ENCODE peak calls at places on chromosomes 6 and 20, in five cellular contexts. M is transverse colon, J is PC-9, T is mammary epithelial cell, S is tibial artery. F is an unnamed sample.

GRCh38 chr20:8938532-8938931 is 130.4 kb upstream of the PLCB4 start:
- DNase-seq in M (no peak), J (no peak), T (no peak), S (no peak), F (no peak)

GRCh38 chr6:16903470-16903869 is 142.2 kb upstream of the ATXN1 start:
- DNase-seq in M (no peak), J (no peak), T (no peak), S (no peak), F (no peak)

GRCh38 chr20:2244993-2245392 is 50.8 kb upstream of the TGM3 start:
- DNase-seq in M (no peak), J (no peak), T (no peak), S (no peak), F (no peak)

GRCh38 chr6:44268095-44268628 is 2.1 kb upstream of the TMEM151B start:
- DNase-seq in M (peak; percentile 71), J (no peak), T (peak; percentile 35), S (no peak), F (peak; percentile 55)

GRCh38 chr20:56380375-56380774 is 11.6 kb downstream of the AURKA start:
- DNase-seq in M (no peak), J (no peak), T (no peak), S (no peak), F (no peak)

GRCh38 chr6:167311286-167311685 is 13.6 kb upstream of the TTLL2 start:
- DNase-seq in M (no peak), J (no peak), T (no peak), S (no peak), F (no peak)

GRCh38 chr6:83511901-83512681 is at the start of gene PRSS35:
- DNase-seq in M (peak; percentile 38), J (no peak), T (peak; percentile 40), S (peak; percentile 77), F (peak; percentile 28)

GRCh38 chr6:57307850-57308249 is 9.6 kb upstream of the PRIM2 start:
- DNase-seq in M (no peak), J (no peak), T (no peak), S (no peak), F (no peak)

GRCh38 chr20:33803921-33804337 is 7.2 kb upstream of the CHMP4B start:
- DNase-seq in M (no peak), J (peak; percentile 72), T (peak; percentile 66), S (no peak), F (peak; percentile 88)

GRCh38 chr20:18057106-18057993 is at the start of gene OVOL2:
- DNase-seq in M (peak; percentile 94), J (peak; percentile 88), T (peak; percentile 82), S (no peak), F (peak; percentile 86)

GRCh38 chr6:121033091-121033490 is 301.2 kb downstream of the TBC1D32 start:
- DNase-seq in M (no peak), J (no peak), T (no peak), S (no peak), F (no peak)

GRCh38 chr6:68226460-68226859 is 408.6 kb upstream of the ADGRB3 start:
- DNase-seq in M (no peak), J (no peak), T (no peak), S (no peak), F (peak; percentile 14)

GRCh38 chr6:132504757-132505156 is 8.2 kb downstream of the STX7 start:
- DNase-seq in M (no peak), J (no peak), T (no peak), S (no peak), F (no peak)

GRCh38 chr6:52024451-52025068 is 62.9 kb downstream of the PKHD1 start:
- DNase-seq in M (no peak), J (no peak), T (no peak), S (no peak), F (no peak)

GRCh38 chr6:34142599-34142998 is 3.3 kb downstream of the GRM4 start:
- DNase-seq in M (no peak), J (no peak), T (peak; percentile 20), S (no peak), F (peak; percentile 15)

GRCh38 chr6:111800468-111800760 is 72.8 kb downstream of the FYN start:
- DNase-seq in M (no peak), J (no peak), T (no peak), S (no peak), F (no peak)

GRCh38 chr6:43096451-43097097 is 20.5 kb downstream of the PTK7 start:
- DNase-seq in M (peak; percentile 33), J (peak; percentile 98), T (peak; percentile 95), S (no peak), F (peak; percentile 97)

GRCh38 chr6:37131104-37131959 is 38.6 kb upstream of the PIM1 start:
- DNase-seq in M (peak; percentile 70), J (peak; percentile 73), T (no peak), S (peak; percentile 92), F (peak; percentile 49)

GRCh38 chr6:41474213-41474933 is 71.8 kb upstream of the FOXP4 start:
- DNase-seq in M (no peak), J (no peak), T (no peak), S (no peak), F (no peak)

GRCh38 chr20:36732456-36732855 is 13.4 kb downstream of the NDRG3 start:
- DNase-seq in M (no peak), J (no peak), T (no peak), S (no peak), F (no peak)

GRCh38 chr6:117548797-117549301 is 53.5 kb downstream of the GOPC start:
- DNase-seq in M (no peak), J (peak; percentile 99), T (peak; percentile 35), S (no peak), F (peak; percentile 87)

GRCh38 chr6:15313367-15313766 is 67.5 kb downstream of the JARID2 start:
- DNase-seq in M (no peak), J (no peak), T (no peak), S (peak; percentile 73), F (no peak)

GRCh38 chr20:50438986-50439407 is 71.2 kb upstream of the PTPN1 start:
- DNase-seq in M (no peak), J (peak; percentile 98), T (peak; percentile 100), S (peak; percentile 56), F (peak; percentile 99)

GRCh38 chr6:51570168-51570921 is 517.1 kb downstream of the PKHD1 start:
- DNase-seq in M (no peak), J (no peak), T (peak; percentile 57), S (no peak), F (peak; percentile 41)

GRCh38 chr6:42158631-42159030 is 14.5 kb upstream of the GUCA1A start:
- DNase-seq in M (no peak), J (no peak), T (no peak), S (no peak), F (no peak)

GRCh38 chr6:25637946-25638345 is 14.1 kb upstream of the SCGN start:
- DNase-seq in M (peak; percentile 20), J (no peak), T (peak; percentile 21), S (no peak), F (peak; percentile 15)

GRCh38 chr6:147205690-147206600 is 1.7 kb downstream of the STXBP5 start:
- DNase-seq in M (peak; percentile 57), J (no peak), T (peak; percentile 71), S (no peak), F (no peak)

GRCh38 chr6:109892451-109893435 is 85.4 kb upstream of the GPR6 start:
- DNase-seq in M (peak; percentile 29), J (peak; percentile 98), T (peak; percentile 79), S (no peak), F (peak; percentile 86)

GRCh38 chr6:71822626-71823025 is 63.7 kb upstream of the RIMS1 start:
- DNase-seq in M (no peak), J (no peak), T (no peak), S (no peak), F (no peak)

GRCh38 chr6:135939216-135939610 is 87.7 kb downstream of the PDE7B start:
- DNase-seq in M (no peak), J (no peak), T (no peak), S (peak; percentile 80), F (no peak)

GRCh38 chr6:140001851-140002301 is 627.4 kb upstream of the CITED2 start:
- DNase-seq in M (no peak), J (no peak), T (no peak), S (no peak), F (no peak)

GRCh38 chr20:62367483-62368302 is 581 bp upstream of the LAMA5 start:
- DNase-seq in M (peak; percentile 60), J (peak; percentile 58), T (no peak), S (peak; percentile 87), F (no peak)

GRCh38 chr6:32843321-32843978 is 397 bp downstream of the PSMB8 start:
- DNase-seq in M (peak; percentile 20), J (no peak), T (no peak), S (no peak), F (no peak)

GRCh38 chr6:118869894-118870665 is 23.9 kb upstream of the ASF1A start:
- DNase-seq in M (no peak), J (no peak), T (no peak), S (no peak), F (no peak)

GRCh38 chr6:7230327-7230691 is 82.7 kb downstream of the SSR1 start:
- DNase-seq in M (no peak), J (no peak), T (no peak), S (no peak), F (no peak)

GRCh38 chr20:15760217-15760567 is 813.1 kb downstream of the KIF16B start:
- DNase-seq in M (no peak), J (no peak), T (no peak), S (no peak), F (no peak)

GRCh38 chr6:150038202-150038830 is 13.0 kb upstream of the RAET1L start:
- DNase-seq in M (no peak), J (no peak), T (peak; percentile 21), S (no peak), F (peak; percentile 27)
- H3K4me3 ChIP-seq in M (no peak overlapping the region), J (no peak overlapping the region), T (peak overlapping the region; percentile 21), S (peak overlapping the region; percentile 22), F (no peak overlapping the region)

GRCh38 chr6:11681770-11682169 is 96.8 kb downstream of the ADTRP start:
- DNase-seq in M (no peak), J (no peak), T (no peak), S (no peak), F (no peak)
- TF ChIP-seq CTCF in M (no peak), J (no peak), T (no peak), S (no peak), F (no peak)

GRCh38 chr6:152981219-152981618 is 1.6 kb downstream of the FBXO5 start:
- DNase-seq in M (no peak), J (no peak), T (no peak), S (no peak), F (no peak)
- H3K36me3 ChIP-seq in M (no peaks in the 10 kb centered on the region), J (peaks cover 11% of the 10 kb centered on the region), T (peaks cover 3% of the 10 kb centered on the region), S (no peaks in the 10 kb centered on the region), F (no peaks in the 10 kb centered on the region)

DNA sequence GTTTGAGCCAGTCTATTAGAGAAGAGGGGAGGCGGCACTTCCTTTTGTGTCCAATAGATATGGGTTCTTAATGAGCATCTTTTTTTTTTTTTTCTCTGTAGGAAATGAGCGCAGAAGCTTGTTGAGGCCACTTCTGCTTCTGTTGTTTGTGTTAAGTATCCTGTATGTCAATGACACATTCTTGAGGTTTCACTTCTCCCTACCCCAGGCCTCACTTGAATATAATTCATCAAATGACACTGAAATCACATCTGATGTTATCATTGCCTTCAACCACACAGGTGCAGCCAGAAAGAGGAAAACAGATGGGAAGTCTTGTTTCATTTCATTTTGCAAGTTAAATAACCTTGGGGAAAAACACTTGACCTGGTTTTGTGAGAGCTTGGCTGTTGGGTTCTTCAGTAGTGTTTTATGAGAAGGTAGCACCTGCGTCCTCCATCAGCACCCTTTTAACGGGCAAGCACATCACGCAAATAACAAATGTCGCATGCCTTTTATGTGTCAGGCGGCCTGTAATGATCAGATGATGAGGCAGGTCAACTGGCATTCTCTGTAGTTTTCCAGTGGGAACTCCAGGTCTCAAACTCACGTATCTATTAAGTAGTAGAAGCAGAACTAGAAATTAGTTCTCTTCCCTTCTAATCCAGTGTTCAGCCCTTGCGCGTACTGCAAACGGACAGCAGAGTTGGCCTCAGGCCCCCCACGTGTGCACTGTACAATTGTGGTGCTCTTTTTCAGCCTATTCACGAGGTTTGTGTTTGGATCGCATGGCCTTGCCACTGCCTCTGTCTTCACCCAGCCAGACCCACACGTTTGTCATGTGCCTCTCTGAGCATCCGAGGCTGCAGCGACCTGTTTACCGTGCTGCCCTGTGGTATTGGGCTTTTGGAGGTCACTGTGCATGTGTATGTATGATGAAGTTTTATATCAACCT is 23.5 kb downstream of the PLEKHG1 start:
- DNase-seq in M (no peak), J (peak; percentile 37), T (no peak), S (no peak), F (no peak)
- H3K4me3 ChIP-seq in M (no peak overlapping the region), J (no peak overlapping the region), T (no peak overlapping the region), S (no peak overlapping the region), F (no peak overlapping the region)